ENCODE peak calls at places on chromosomes 16 and 17, in four cellular contexts. S, W, H and P are unnamed samples.

GRCh38 chr16:17396762-17397498 is 73.8 kb downstream of the XYLT1 start:
- DNase-seq in S (no peak), W (peak; percentile 51), H (peak; percentile 70), P (peak; percentile 52)

GRCh38 chr16:54066451-54067056 is 220.0 kb downstream of the IRX3 start:
- DNase-seq in S (peak; percentile 70), W (no peak), H (no peak), P (no peak)

GRCh38 chr17:66996926-66997325 is 32.4 kb downstream of the CACNG4 start:
- DNase-seq in S (no peak), W (no peak), H (no peak), P (no peak)

GRCh38 chr17:78112508-78113471 is 15.8 kb downstream of the TMC6 start:
- DNase-seq in S (peak; percentile 75), W (peak; percentile 84), H (peak; percentile 76), P (peak; percentile 88)

GRCh38 chr16:86470964-86471363 is 39.4 kb upstream of the FOXF1 start:
- DNase-seq in S (no peak), W (no peak), H (no peak), P (no peak)

GRCh38 chr16:85677383-85677967 is 11.3 kb downstream of the GINS2 start:
- DNase-seq in S (no peak), W (no peak), H (no peak), P (no peak)

GRCh38 chr17:7215652-7216139 is 3.9 kb downstream of the DLG4 start:
- DNase-seq in S (no peak), W (no peak), H (no peak), P (no peak)

GRCh38 chr16:71467810-71468209 is 5.8 kb upstream of the ZNF23 start:
- DNase-seq in S (no peak), W (no peak), H (no peak), P (peak; percentile 18)

GRCh38 chr17:8120520-8121443 is 2.5 kb upstream of the ALOXE3 start:
- DNase-seq in S (no peak), W (peak; percentile 66), H (peak; percentile 72), P (peak; percentile 73)

GRCh38 chr17:37610971-37611370 is 1.8 kb upstream of the SYNRG start:
- DNase-seq in S (no peak), W (no peak), H (no peak), P (no peak)

GRCh38 chr17:73027130-73027741 is 65.3 kb downstream of the SLC39A11 start:
- DNase-seq in S (no peak), W (no peak), H (no peak), P (no peak)

GRCh38 chr17:11319894-11320293 is 78.9 kb downstream of the SHISA6 start:
- DNase-seq in S (no peak), W (no peak), H (no peak), P (no peak)

GRCh38 chr16:4309833-4310266 is 6.0 kb upstream of the GLIS2 start:
- DNase-seq in S (no peak), W (peak; percentile 82), H (peak; percentile 67), P (peak; percentile 64)

GRCh38 chr17:64504769-64505319 is 1.2 kb downstream of the DDX5 start:
- DNase-seq in S (no peak), W (no peak), H (no peak), P (no peak)

GRCh38 chr16:20792216-20792615 is 14.1 kb downstream of the ERI2 start:
- DNase-seq in S (no peak), W (no peak), H (no peak), P (no peak)

GRCh38 chr17:869567-870530 is 87.7 kb downstream of the MRM3 start:
- DNase-seq in S (no peak), W (no peak), H (no peak), P (no peak)

GRCh38 chr17:75639771-75640555 is 6.7 kb downstream of the SMIM5 start:
- DNase-seq in S (peak; percentile 80), W (peak; percentile 73), H (no peak), P (no peak)

GRCh38 chr17:38867179-38867994 is 2.5 kb upstream of the LASP1 start:
- DNase-seq in S (no peak), W (no peak), H (peak; percentile 74), P (no peak)

GRCh38 chr16:69600202-69600601 is 34.4 kb downstream of the NFAT5 start:
- DNase-seq in S (no peak), W (no peak), H (no peak), P (no peak)

GRCh38 chr17:14330492-14330920 is 29.6 kb downstream of the HS3ST3B1 start:
- DNase-seq in S (no peak), W (no peak), H (peak; percentile 36), P (no peak)

GRCh38 chr17:66799839-66800537 is 34.9 kb upstream of the CACNG5 start:
- DNase-seq in S (no peak), W (no peak), H (no peak), P (no peak)

GRCh38 chr17:66135219-66135618 is 56.7 kb downstream of the CEP112 start:
- DNase-seq in S (no peak), W (no peak), H (no peak), P (no peak)

GRCh38 chr17:67499673-67500072 is 122.6 kb downstream of the PITPNC1 start:
- DNase-seq in S (no peak), W (no peak), H (no peak), P (no peak)

GRCh38 chr17:83082899-83083367 is 3.5 kb downstream of the METRNL start:
- DNase-seq in S (no peak), W (no peak), H (no peak), P (no peak)

GRCh38 chr16:4322121-4323035 is 6.5 kb downstream of the GLIS2 start:
- DNase-seq in S (no peak), W (no peak), H (no peak), P (no peak)

GRCh38 chr17:27862848-27863247 is 30.3 kb downstream of the LYRM9 start:
- DNase-seq in S (no peak), W (no peak), H (no peak), P (no peak)

GRCh38 chr16:17744903-17745581 is 274.3 kb upstream of the XYLT1 start:
- DNase-seq in S (no peak), W (no peak), H (no peak), P (no peak)

GRCh38 chr17:63702223-63702577 is 2.3 kb upstream of the LIMD2 start:
- DNase-seq in S (no peak), W (peak; percentile 39), H (no peak), P (peak; percentile 82)

GRCh38 chr17:80796430-80796861 is 195.2 kb upstream of the CHMP6 start:
- DNase-seq in S (no peak), W (no peak), H (no peak), P (no peak)

GRCh38 chr16:73671102-73671501 is 623.2 kb upstream of the ZFHX3 start:
- DNase-seq in S (no peak), W (no peak), H (no peak), P (no peak)

GRCh38 chr17:66713533-66714042 is 121.3 kb upstream of the CACNG5 start:
- DNase-seq in S (no peak), W (peak; percentile 36), H (no peak), P (no peak)

GRCh38 chr16:29940656-29941055 is 14.6 kb upstream of the KCTD13 start:
- DNase-seq in S (no peak), W (no peak), H (no peak), P (no peak)

GRCh38 chr17:4998666-4999428 is 1.1 kb downstream of the KIF1C start:
- DNase-seq in S (no peak), W (no peak), H (no peak), P (no peak)

GRCh38 chr17:75496005-75496404 is 19.3 kb downstream of the CASKIN2 start:
- DNase-seq in S (no peak), W (no peak), H (no peak), P (no peak)

GRCh38 chr17:76740329-76741118 is 2.6 kb downstream of the MFSD11 start:
- DNase-seq in S (no peak), W (no peak), H (no peak), P (no peak)

GRCh38 chr17:39104046-39104445 is 47.4 kb downstream of the PLXDC1 start:
- DNase-seq in S (no peak), W (no peak), H (no peak), P (no peak)

GRCh38 chr17:50065056-50065455 is 9.1 kb downstream of the ITGA3 start:
- DNase-seq in S (no peak), W (no peak), H (no peak), P (no peak)
- H3K4me1 ChIP-seq in S (peaks cover 18% of the 10 kb centered on the region), W (peaks cover 54% of the 10 kb centered on the region), H (peaks cover 36% of the 10 kb centered on the region), P (no peaks in the 10 kb centered on the region)

DNA sequence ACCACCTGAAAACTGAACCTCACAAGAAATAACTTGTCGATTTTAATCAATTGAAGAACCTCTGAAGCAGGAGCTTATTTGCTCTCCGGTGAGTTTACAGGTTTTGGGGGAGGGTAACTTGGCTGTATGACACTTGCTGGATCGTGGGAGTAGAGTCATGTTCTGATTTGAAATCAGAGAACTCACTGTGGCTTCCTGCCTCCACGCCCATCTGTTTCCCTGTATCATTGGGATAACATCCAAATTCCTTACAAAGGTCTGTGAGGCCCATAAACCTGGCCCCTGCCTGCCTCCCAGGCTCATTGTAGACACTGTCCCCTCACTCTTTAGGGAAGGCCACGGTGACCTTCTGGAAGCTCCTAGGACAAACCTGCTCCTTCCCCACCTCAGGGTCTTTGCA is 48.3 kb downstream of the C17orf67 start:
- DNase-seq in S (no peak), W (no peak), H (no peak), P (no peak)
- TF ChIP-seq CTCF in S (no peak), W (no peak), H (no peak), P (no peak)

DNA sequence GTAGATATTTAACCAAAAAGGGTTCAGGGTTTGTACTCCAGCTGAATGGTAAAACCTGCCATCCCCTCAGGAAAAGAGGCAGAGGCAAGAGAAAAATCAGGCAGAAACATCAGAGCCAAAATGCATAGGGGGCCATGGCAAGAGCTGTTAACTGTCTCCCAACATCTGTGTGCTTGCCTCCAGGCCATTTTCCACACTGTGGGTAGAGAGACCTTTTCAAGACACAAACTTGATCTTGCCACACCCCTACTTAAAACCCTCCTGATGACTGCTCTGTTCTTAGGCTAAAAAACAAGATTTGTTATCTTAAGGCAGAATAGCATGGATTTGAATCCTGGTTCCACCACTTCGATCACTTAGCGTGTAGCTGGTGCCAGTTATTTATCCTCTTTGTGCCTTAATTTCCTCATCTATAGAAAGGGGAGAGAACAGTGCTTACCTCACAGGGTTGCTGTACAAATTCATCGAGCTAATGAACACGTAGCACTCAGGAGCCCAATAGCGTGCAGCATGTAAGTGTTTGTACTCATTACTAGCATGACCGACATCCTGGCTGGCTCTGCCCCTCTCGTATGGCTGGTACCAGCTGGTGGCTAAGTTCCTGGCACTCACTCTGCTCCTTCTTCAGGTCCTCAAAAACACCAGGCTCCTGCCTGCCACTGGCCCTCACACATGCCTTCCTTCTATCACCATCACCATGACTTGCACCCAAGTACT is 25.8 kb downstream of the STAT3 start:
- DNase-seq in S (no peak), W (peak; percentile 80), H (no peak), P (no peak)
- H3K4me1 ChIP-seq in S (peaks cover 12% of the 10 kb centered on the region), W (peaks cover 72% of the 10 kb centered on the region), H (peaks cover 22% of the 10 kb centered on the region), P (peaks cover 33% of the 10 kb centered on the region)

DNA sequence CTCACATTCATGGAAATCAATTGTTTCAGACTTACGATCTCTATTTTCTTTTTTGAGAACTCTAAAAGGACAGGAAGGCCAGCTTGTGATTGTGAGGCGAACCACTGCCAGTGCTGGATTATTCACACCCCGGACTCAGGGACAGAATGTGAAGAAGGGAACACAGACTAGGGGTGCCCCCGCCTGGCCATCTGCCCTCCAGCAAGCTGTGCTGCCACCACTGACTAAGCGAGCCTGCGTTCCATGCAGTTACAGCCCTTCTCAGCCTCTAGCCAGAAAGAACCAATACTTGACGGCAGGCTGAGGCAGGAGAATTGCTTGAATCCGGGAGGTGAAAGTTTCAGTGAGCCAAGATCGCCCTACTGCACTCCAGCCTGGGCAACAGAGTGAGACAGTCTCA is 2.8 kb downstream of the HAGH start:
- DNase-seq in S (no peak), W (no peak), H (no peak), P (no peak)
- TF ChIP-seq CTCF in S (no peak), W (no peak), H (no peak), P (no peak)